ENCODE peak calls at places on chromosomes 6 and 20, in eight cellular contexts. M, G, T, C, S, W, B and N are unnamed samples.

GRCh38 chr6:145112711-145113148 is 622.6 kb downstream of the EPM2A start:
- DNase-seq in M (no peak), G (peak), T (no peak), C (no peak), S (peak), W (no peak), B (no peak), N (no peak)

GRCh38 chr20:54078296-54078695 is 7.9 kb upstream of the BCAS1 start:
- DNase-seq in M (no peak), G (no peak), T (no peak), C (no peak), S (no peak), W (no peak), B (no peak), N (no peak)

GRCh38 chr6:141467881-141468280 is 664.8 kb upstream of the GJE1 start:
- DNase-seq in M (peak), G (no peak), T (no peak), C (no peak), S (peak), W (no peak), B (no peak), N (peak)

GRCh38 chr6:136011475-136011874 is 160.0 kb downstream of the PDE7B start:
- DNase-seq in M (peak), G (no peak), T (no peak), C (no peak), S (no peak), W (no peak), B (no peak), N (peak)

GRCh38 chr6:9699890-9700289 is 715.0 kb downstream of the TFAP2A start:
- DNase-seq in M (no peak), G (no peak), T (no peak), C (no peak), S (no peak), W (no peak), B (no peak), N (no peak)

GRCh38 chr6:159691963-159692287 is 1.1 kb downstream of the SOD2 start:
- DNase-seq in M (no peak), G (no peak), T (no peak), C (no peak), S (peak), W (peak), B (no peak), N (no peak)

GRCh38 chr6:134437376-134437775 is 119.5 kb upstream of the SGK1 start:
- DNase-seq in M (peak), G (no peak), T (peak), C (no peak), S (peak), W (no peak), B (no peak), N (peak)

GRCh38 chr6:83824388-83824801 is 28.8 kb upstream of the RIPPLY2 start:
- DNase-seq in M (no peak), G (no peak), T (no peak), C (no peak), S (peak), W (no peak), B (no peak), N (peak)

GRCh38 chr6:78530208-78530607 is 337.1 kb upstream of the IRAK1BP1 start:
- DNase-seq in M (no peak), G (no peak), T (no peak), C (no peak), S (no peak), W (no peak), B (no peak), N (no peak)

GRCh38 chr6:44514085-44514484 is 126.6 kb downstream of the CDC5L start:
- DNase-seq in M (no peak), G (no peak), T (no peak), C (no peak), S (no peak), W (no peak), B (no peak), N (no peak)

GRCh38 chr20:992801-993535 is 9.1 kb downstream of the RSPO4 start:
- DNase-seq in M (no peak), G (no peak), T (no peak), C (no peak), S (no peak), W (no peak), B (no peak), N (no peak)

GRCh38 chr6:113018351-113019151 is 671.4 kb downstream of the RFPL4B start:
- DNase-seq in M (peak), G (peak), T (no peak), C (no peak), S (peak), W (peak), B (peak), N (peak)

GRCh38 chr6:26173836-26174144 is 86.6 kb downstream of the HFE start:
- DNase-seq in M (no peak), G (no peak), T (no peak), C (no peak), S (no peak), W (no peak), B (no peak), N (no peak)